ENCODE peak calls at places on chromosomes 4 and X, in eight cellular contexts. U is GM23338, E is sigmoid colon, T is A549, Z is GM06990, J is WERI-Rb-1, K is fibroblast of mammary gland, X is dorsolateral prefrontal cortex. H is an unnamed sample.
A peak's percentile ranks its signal among the peaks of the same experiment; 100 is the strongest.

GRCh38 chr4:813900-814299 is 12.0 kb downstream of the CPLX1 start:
- DNase-seq in Z (no peak), J (no peak), X (no peak), K (no peak), U (peak; percentile 60), T (no peak), E (no peak), H (no peak)

GRCh38 chr4:16289872-16290554 is 63.7 kb upstream of the TAPT1 start:
- DNase-seq in X (no peak), U (peak; percentile 69), J (no peak), E (no peak), T (peak; percentile 9), K (peak; percentile 48), Z (no peak), H (peak; percentile 12)

GRCh38 chr4:113760094-113760851 is 1.3 kb downstream of the CAMK2D start:
- DNase-seq in Z (no peak), K (peak; percentile 63), E (peak; percentile 66), J (peak; percentile 40), U (peak; percentile 38), X (peak; percentile 31), T (peak; percentile 7), H (no peak)

GRCh38 chrX:8273451-8273894 is 102.4 kb upstream of the VCX2 start:
- DNase-seq in K (no peak), E (no peak), X (no peak), U (no peak), Z (no peak), J (no peak), T (no peak), H (no peak)

GRCh38 chrX:39814391-39814790 is 283.4 kb downstream of the BCOR start:
- DNase-seq in Z (no peak), J (peak; percentile 52), K (peak; percentile 51), T (no peak), E (no peak), X (no peak), U (peak; percentile 43), H (no peak)

GRCh38 chr4:1323635-1324442 is 23.2 kb upstream of the UVSSA start:
- DNase-seq in U (no peak), K (peak; percentile 100), X (peak; percentile 60), J (no peak), T (peak; percentile 44), Z (no peak), E (no peak), H (peak; percentile 80)

GRCh38 chrX:101417981-101418841 is 10.2 kb downstream of the HNRNPH2 start:
- DNase-seq in E (peak; percentile 79), K (no peak), X (peak; percentile 59), J (peak; percentile 63), T (no peak), U (peak; percentile 74), Z (peak; percentile 50), H (no peak)

GRCh38 chr4:56870927-56871326 is 36.8 kb upstream of the REST start:
- DNase-seq in X (no peak), T (no peak), U (peak; percentile 9), E (no peak), K (peak; percentile 58), J (no peak), Z (no peak), H (peak; percentile 3)

GRCh38 chr4:38949416-38950051 is 81.9 kb downstream of the FAM114A1 start:
- DNase-seq in X (peak; percentile 31), T (no peak), K (peak; percentile 59), U (no peak), Z (no peak), E (no peak), J (no peak), H (no peak)
- H3K4me3 ChIP-seq in X (no peak overlapping the region), T (no peak overlapping the region), K (no peak overlapping the region), U (no peak overlapping the region), Z (no peak overlapping the region), E (no peak overlapping the region), J (no peak overlapping the region), H (no peak overlapping the region)

GRCh38 chrX:78759081-78759480 is 11.6 kb downstream of the LPAR4 start:
- DNase-seq in E (no peak), J (no peak), T (no peak), K (no peak), Z (no peak), X (no peak), U (no peak), H (no peak)
- TF ChIP-seq CTCF in E (no peak), J (no peak), T (no peak), K (no peak), Z (no peak), X (no peak), U (no peak), H (no peak)

GRCh38 chrX:132958086-132958703 is at the start of gene HS6ST2:
- DNase-seq in U (peak; percentile 60), K (no peak), T (no peak), E (no peak), J (no peak), Z (peak; percentile 1), X (no peak), H (no peak)
- H3K4me3 ChIP-seq in U (peak within 1 kb of the TSS; percentile 63), K (no peak within 1 kb of the TSS), T (peak within 1 kb of the TSS; percentile 40), E (peak within 1 kb of the TSS; percentile 51), J (no peak within 1 kb of the TSS), Z (no peak within 1 kb of the TSS), X (peak within 1 kb of the TSS; percentile 63), H (no peak within 1 kb of the TSS)

GRCh38 chr4:136687118-136687517 is 845.2 kb downstream of the PCDH18 start:
- DNase-seq in J (peak; percentile 47), K (no peak), E (no peak), T (no peak), U (peak; percentile 52), Z (no peak), X (no peak), H (no peak)
- TF ChIP-seq CTCF in J (peak; percentile 67), K (peak; percentile 0), E (no peak), T (no peak), U (peak; percentile 46), Z (no peak), X (no peak), H (no peak)

GRCh38 chr4:163332526-163333405 is at the start of gene NPY1R:
- DNase-seq in X (peak; percentile 45), T (peak; percentile 58), U (peak; percentile 89), K (peak; percentile 77), J (peak; percentile 93), E (peak; percentile 77), Z (peak; percentile 24), H (peak; percentile 17)

GRCh38 chr4:163331629-163332360 is 601 bp downstream of the NPY1R start:
- DNase-seq in Z (no peak), X (no peak), K (peak; percentile 5), T (peak; percentile 4), E (no peak), J (peak; percentile 51), U (peak; percentile 68), H (no peak)

GRCh38 chr4:163335384-163335783 is 3.0 kb upstream of the NPY1R start:
- DNase-seq in X (no peak), T (no peak), K (no peak), E (no peak), U (no peak), J (no peak), Z (no peak), H (no peak)

GRCh38 chr4:163330828-163331628 is 1.4 kb downstream of the NPY1R start:
- DNase-seq in X (no peak), E (no peak), K (no peak), Z (no peak), J (no peak), U (no peak), T (no peak), H (no peak)
- H3K4me3 ChIP-seq in X (peak overlapping the region; percentile 80), E (peak overlapping the region; percentile 56), K (no peak overlapping the region), Z (no peak overlapping the region), J (peak overlapping the region; percentile 73), U (peak overlapping the region; percentile 92), T (no peak overlapping the region), H (no peak overlapping the region)

DNA sequence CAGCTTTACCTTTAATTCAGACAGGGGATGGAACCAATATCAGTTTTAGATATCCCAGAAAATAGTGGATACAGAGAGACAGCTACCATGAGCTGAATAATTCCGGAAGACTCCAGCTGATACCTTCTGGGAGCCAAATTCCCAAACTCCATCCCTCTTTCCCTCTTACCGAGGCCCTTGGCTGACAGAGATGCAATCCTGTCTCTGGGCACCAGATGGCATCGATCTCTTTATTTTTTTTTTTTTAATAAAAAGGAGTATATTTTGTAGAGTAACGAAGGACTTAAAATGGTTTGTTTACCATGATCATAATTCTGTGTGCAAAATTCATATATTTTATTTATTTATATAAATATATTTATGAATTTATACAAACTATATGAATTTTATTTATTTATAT is 31.0 kb downstream of the RAB40A start:
- DNase-seq in Z (no peak), E (no peak), X (no peak), U (peak; percentile 43), J (no peak), T (peak; percentile 15), K (peak; percentile 41), H (no peak)
- TF ChIP-seq CTCF in Z (peak; percentile 40), E (no peak), X (peak; percentile 36), U (peak; percentile 42), J (peak; percentile 14), T (peak; percentile 34), K (peak; percentile 57), H (peak; percentile 23)

GRCh38 chr4:73481356-73481755 is at the start of gene AFM:
- DNase-seq in X (no peak), U (no peak), Z (no peak), K (no peak), E (no peak), J (no peak), T (no peak), H (no peak)
- H3K4me3 ChIP-seq in X (no peak within 1 kb of the TSS), U (no peak within 1 kb of the TSS), Z (no peak within 1 kb of the TSS), K (no peak within 1 kb of the TSS), E (no peak within 1 kb of the TSS), J (no peak within 1 kb of the TSS), T (no peak within 1 kb of the TSS), H (no peak within 1 kb of the TSS)

GRCh38 chr4:138039010-138039409 is 203.1 kb downstream of the SLC7A11 start:
- DNase-seq in U (no peak), E (no peak), Z (no peak), J (no peak), T (no peak), K (peak; percentile 82), X (no peak), H (no peak)
- TF ChIP-seq CTCF in U (no peak), E (no peak), Z (no peak), J (no peak), T (no peak), K (no peak), X (no peak), H (no peak)

GRCh38 chr4:112036881-112037280 is 108.4 kb upstream of the FAM241A start:
- DNase-seq in T (no peak), U (peak; percentile 43), E (no peak), X (no peak), K (no peak), Z (no peak), J (peak; percentile 60), H (no peak)
- H3K4me3 ChIP-seq in T (no peak overlapping the region), U (no peak overlapping the region), E (no peak overlapping the region), X (no peak overlapping the region), K (no peak overlapping the region), Z (no peak overlapping the region), J (no peak overlapping the region), H (no peak overlapping the region)